ENCODE peak calls at places on chromosomes 11 and 22, in ten cellular contexts. B, V, Q, Z, O, H, P, R, J and I are unnamed samples.

GRCh38 chr22:47072642-47072967 is 310.2 kb downstream of the TBC1D22A start:
- DNase-seq in P (no peak), R (no peak), J (no peak), Z (no peak), O (no peak), H (no peak), V (no peak), Q (no peak), B (no peak), I (no peak)

GRCh38 chr22:35915477-35916013 is 113.1 kb downstream of the RBFOX2 start:
- DNase-seq in J (no peak), R (no peak), B (no peak), H (no peak), Q (no peak), Z (no peak), V (no peak), O (no peak), P (no peak), I (no peak)

GRCh38 chr22:45707605-45708004 is 36.0 kb downstream of the ATXN10 start:
- DNase-seq in J (no peak), B (no peak), V (no peak), R (no peak), P (no peak), O (no peak), H (no peak), Q (no peak), Z (no peak), I (no peak)

GRCh38 chr11:94762995-94763394 is 5.2 kb upstream of the AMOTL1 start:
- DNase-seq in P (no peak), O (no peak), J (no peak), R (no peak), H (no peak), Q (no peak), Z (no peak), B (no peak), V (no peak), I (no peak)

GRCh38 chr11:134863294-134863693 is 451.3 kb upstream of the B3GAT1 start:
- DNase-seq in B (no peak), Q (no peak), Z (no peak), V (no peak), J (no peak), P (no peak), R (no peak), H (no peak), O (no peak), I (no peak)

GRCh38 chr11:80505771-80506170 is 1064.9 kb upstream of the TENM4 start:
- DNase-seq in Z (no peak), J (no peak), O (no peak), B (no peak), Q (no peak), H (no peak), R (no peak), P (no peak), V (no peak), I (no peak)

GRCh38 chr11:57798905-57799559 is 37.4 kb downstream of the CTNND1 start:
- DNase-seq in J (peak), H (no peak), V (peak), P (peak), O (no peak), B (peak), Z (peak), R (peak), Q (no peak), I (peak)

GRCh38 chr11:118921929-118922744 is 3.6 kb downstream of the BCL9L start:
- DNase-seq in Q (peak), V (no peak), O (peak), R (peak), B (peak), H (no peak), J (peak), Z (no peak), P (peak), I (peak)

GRCh38 chr11:109747839-109748238 is 325.8 kb downstream of the C11orf87 start:
- DNase-seq in Q (no peak), B (no peak), H (no peak), O (no peak), Z (peak), V (no peak), J (no peak), R (no peak), P (no peak), I (peak)

GRCh38 chr11:114263510-114264170 is 32.6 kb upstream of the NNMT start:
- DNase-seq in Q (no peak), Z (no peak), B (no peak), H (no peak), R (no peak), O (no peak), V (peak), P (no peak), J (no peak), I (no peak)

GRCh38 chr11:88036701-88037100 is 138.5 kb downstream of the RAB38 start:
- DNase-seq in B (no peak), J (no peak), Q (no peak), H (no peak), V (no peak), R (no peak), Z (no peak), P (no peak), O (no peak), I (no peak)

GRCh38 chr22:18075101-18075730 is 2.6 kb upstream of the PEX26 start:
- DNase-seq in P (no peak), R (no peak), H (no peak), J (no peak), V (no peak), Q (no peak), O (no peak), Z (no peak), B (no peak), I (no peak)

GRCh38 chr22:29559030-29559429 is 5.5 kb upstream of the THOC5 start:
- DNase-seq in P (no peak), Z (no peak), J (no peak), R (no peak), Q (no peak), H (no peak), B (no peak), V (no peak), O (no peak), I (no peak)

GRCh38 chr11:74717211-74717997 is 13.8 kb downstream of the CHRDL2 start:
- DNase-seq in O (no peak), P (no peak), Z (no peak), R (no peak), V (no peak), H (no peak), Q (no peak), B (no peak), J (no peak), I (no peak)

GRCh38 chr11:65871811-65872548 is 620 bp downstream of the EFEMP2 start:
- DNase-seq in H (no peak), O (peak), R (no peak), V (no peak), Q (peak), P (no peak), Z (no peak), B (no peak), J (no peak), I (no peak)

GRCh38 chr11:77441409-77441808 is 32.5 kb downstream of the PAK1 start:
- DNase-seq in B (no peak), O (no peak), H (no peak), R (no peak), V (no peak), J (no peak), Q (no peak), Z (no peak), P (no peak), I (no peak)

GRCh38 chr11:69992943-69993694 is 85.0 kb upstream of the ANO1 start:
- DNase-seq in J (no peak), V (no peak), O (no peak), Z (no peak), B (peak), P (no peak), H (no peak), R (peak), Q (no peak), I (no peak)

GRCh38 chr11:90309693-90310092 is 86.8 kb upstream of the CHORDC1 start:
- DNase-seq in J (peak), B (no peak), Q (no peak), P (no peak), R (no peak), Z (no peak), H (no peak), O (no peak), V (no peak), I (no peak)

GRCh38 chr11:122375687-122376399 is 259.8 kb upstream of the BLID start:
- DNase-seq in H (no peak), V (no peak), P (no peak), O (no peak), R (no peak), J (no peak), B (no peak), Q (no peak), Z (no peak), I (no peak)

GRCh38 chr11:17542249-17542648 is 2.0 kb downstream of the USH1C start:
- DNase-seq in J (peak), O (no peak), Q (no peak), V (no peak), B (peak), P (peak), Z (no peak), R (peak), H (no peak), I (no peak)

GRCh38 chr22:47550524-47551437 is 788.3 kb downstream of the TBC1D22A start:
- DNase-seq in Q (no peak), P (no peak), O (no peak), J (no peak), B (peak), Z (no peak), V (peak), R (no peak), H (no peak), I (no peak)

GRCh38 chr11:124199702-124200101 is 16.6 kb downstream of the OR10D3 start:
- DNase-seq in H (no peak), Z (no peak), B (no peak), R (no peak), Q (no peak), O (no peak), J (no peak), V (no peak), P (peak), I (no peak)

GRCh38 chr11:14041040-14041439 is 78.5 kb downstream of the SPON1 start:
- DNase-seq in H (no peak), J (no peak), O (no peak), R (no peak), V (no peak), Z (peak), P (peak), B (no peak), Q (no peak), I (no peak)
- H3K27ac ChIP-seq in H (no peak), J (no peak), O (no peak), R (no peak), V (no peak), Z (no peak), P (no peak), B (no peak), Q (no peak), I (no peak)

GRCh38 chr11:680476-680875 is 14.5 kb downstream of the DEAF1 start:
- DNase-seq in B (no peak), Z (no peak), H (no peak), Q (no peak), R (no peak), P (no peak), J (no peak), O (no peak), V (no peak), I (no peak)
- TF ChIP-seq EP300 in B (no peak), Z (no peak), H (no peak), Q (no peak), R (no peak), P (no peak), J (no peak), O (no peak), V (no peak), I (no peak)

DNA sequence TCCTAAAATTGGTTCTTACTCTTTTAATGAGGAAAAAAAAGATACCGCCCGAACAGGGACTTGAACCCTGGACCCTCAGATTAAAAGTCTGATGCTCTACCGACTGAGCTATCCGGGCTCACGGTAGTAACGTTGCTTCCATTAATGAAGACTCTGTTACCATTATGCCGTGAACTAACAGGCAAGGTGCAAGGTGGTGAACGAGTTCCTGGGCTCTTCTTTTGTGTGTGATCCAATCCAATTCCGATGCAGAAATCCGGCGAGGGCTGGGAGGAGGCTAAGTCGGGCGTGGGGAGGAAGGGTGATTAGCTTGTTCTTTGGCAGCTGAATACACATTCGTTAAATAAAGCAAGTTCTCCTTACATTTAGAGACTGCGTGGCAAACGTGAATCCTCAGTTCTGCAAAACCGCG is 49.0 kb downstream of the OR4D9 start:
- DNase-seq in P (peak), H (peak), Q (peak), B (peak), R (peak), V (no peak), O (no peak), J (peak), Z (peak), I (peak)
- TF ChIP-seq POLR2A in P (no peak), H (no peak), Q (no peak), B (no peak), R (no peak), V (no peak), O (no peak), J (no peak), Z (peak), I (no peak)

DNA sequence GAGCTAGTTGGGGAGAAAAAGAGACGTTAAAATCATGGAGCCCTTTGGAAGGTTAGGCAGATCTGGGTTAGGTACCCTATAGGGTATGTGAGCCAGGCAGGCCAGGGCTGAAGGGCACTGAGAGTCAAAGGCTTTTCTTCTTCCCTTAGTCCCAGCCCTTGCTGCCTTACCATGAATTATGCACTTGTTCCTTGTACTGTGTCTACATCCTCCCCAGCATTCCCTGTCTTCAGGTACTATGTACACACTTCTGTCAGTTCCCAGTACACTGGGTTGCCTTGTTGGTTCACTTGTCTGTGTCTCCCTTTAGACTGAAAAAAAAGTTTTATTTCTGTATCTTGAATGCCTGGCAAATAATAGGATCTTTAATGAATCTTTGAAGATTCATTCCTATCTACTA is 16.9 kb downstream of the RNF185 start:
- DNase-seq in Q (no peak), V (no peak), J (no peak), B (no peak), R (no peak), H (no peak), P (no peak), Z (no peak), O (no peak), I (no peak)
- H3K27ac ChIP-seq in Q (peak), V (no peak), J (no peak), B (peak), R (no peak), H (peak), P (no peak), Z (no peak), O (no peak), I (no peak)